ENCODE peak calls at places on chromosomes 12 and 14, in ten cellular contexts. R is brain microvascular endothelial cell, O is BJ, H is astrocyte of the spinal cord, L is dorsolateral prefrontal cortex, U is A549, G is AG04450, I is suprapubic skin, V is IMR-90, C is PC-3. W is an unnamed sample.

GRCh38 chr12:28937196-28937595 is 211.9 kb upstream of the FAR2 start:
- DNase-seq in U (no peak), R (peak), I (no peak), O (no peak), G (peak), V (peak), H (peak), C (peak), L (no peak), W (peak)

GRCh38 chr12:124410354-124411175 is 115.7 kb downstream of the RFLNA start:
- DNase-seq in O (no peak), V (peak), U (no peak), L (peak), R (no peak), H (no peak), C (no peak), I (no peak), G (no peak), W (no peak)

GRCh38 chr12:29990971-29991370 is 207.2 kb upstream of the TMTC1 start:
- DNase-seq in L (no peak), I (no peak), R (no peak), U (no peak), O (no peak), G (no peak), C (no peak), H (peak), V (peak), W (no peak)

GRCh38 chr12:94157891-94158495 is 9.6 kb downstream of the PLXNC1 start:
- DNase-seq in U (no peak), I (no peak), O (no peak), V (no peak), G (no peak), R (no peak), H (no peak), L (no peak), C (no peak), W (no peak)

GRCh38 chr12:118625050-118625675 is 248.8 kb downstream of the SUDS3 start:
- DNase-seq in C (no peak), L (no peak), V (no peak), I (no peak), O (no peak), H (no peak), R (no peak), U (no peak), G (no peak), W (no peak)

GRCh38 chr12:49032276-49032675 is 13.7 kb upstream of the PRKAG1 start:
- DNase-seq in L (no peak), V (no peak), U (no peak), G (no peak), O (no peak), R (no peak), H (no peak), I (peak), C (no peak), W (no peak)

GRCh38 chr12:45282411-45282810 is 66.5 kb downstream of the ANO6 start:
- DNase-seq in G (no peak), V (no peak), H (no peak), R (no peak), U (no peak), L (no peak), C (no peak), O (no peak), I (no peak), W (no peak)

GRCh38 chr14:24196071-24197061 is 1.1 kb upstream of the TM9SF1 start:
- DNase-seq in H (peak), U (peak), O (no peak), V (peak), G (no peak), L (no peak), C (peak), I (no peak), R (no peak), W (peak)

GRCh38 chr14:61320806-61321384 is 484 bp upstream of the PRKCH start:
- DNase-seq in U (no peak), V (no peak), L (no peak), O (no peak), C (peak), I (no peak), R (no peak), G (no peak), H (no peak), W (no peak)

GRCh38 chr12:56601503-56601902 is 28.6 kb downstream of the BAZ2A start:
- DNase-seq in I (no peak), H (no peak), V (no peak), R (peak), L (no peak), G (no peak), C (peak), U (peak), O (no peak), W (no peak)

GRCh38 chr14:65230287-65230728 is 128.0 kb upstream of the MAX start:
- DNase-seq in G (no peak), L (peak), H (no peak), U (peak), O (no peak), V (no peak), C (no peak), I (no peak), R (no peak), W (peak)

GRCh38 chr14:85601246-85601645 is 71.3 kb downstream of the FLRT2 start:
- DNase-seq in U (no peak), G (no peak), L (no peak), R (no peak), I (no peak), O (no peak), C (no peak), H (no peak), V (no peak), W (peak)

GRCh38 chr12:101604132-101604531 is 9.4 kb downstream of the MYBPC1 start:
- DNase-seq in H (no peak), C (peak), V (no peak), G (no peak), R (no peak), U (no peak), L (no peak), I (no peak), O (no peak), W (no peak)

GRCh38 chr12:4858385-4858784 is 51.3 kb upstream of the KCNA1 start:
- DNase-seq in V (no peak), C (no peak), O (no peak), I (no peak), L (no peak), U (no peak), H (no peak), R (no peak), G (no peak), W (no peak)

GRCh38 chr14:81765654-81766275 is 232.1 kb upstream of the SEL1L start:
- DNase-seq in U (no peak), I (no peak), O (no peak), C (no peak), L (no peak), H (no peak), V (no peak), R (no peak), G (no peak), W (no peak)

GRCh38 chr14:81727243-81727642 is 193.6 kb upstream of the SEL1L start:
- DNase-seq in C (peak), O (no peak), G (no peak), H (peak), L (no peak), U (no peak), R (no peak), I (no peak), V (no peak), W (peak)

GRCh38 chr12:118984206-118984943 is 3.0 kb downstream of the SRRM4 start:
- DNase-seq in H (no peak), V (no peak), G (no peak), R (no peak), I (no peak), O (no peak), C (no peak), L (no peak), U (no peak), W (no peak)

GRCh38 chr14:52013984-52014600 is 24.7 kb downstream of the RTRAF start:
- DNase-seq in H (no peak), C (peak), V (no peak), U (peak), O (no peak), L (no peak), G (no peak), R (no peak), I (no peak), W (no peak)

GRCh38 chr12:97650242-97650641 is 187.6 kb downstream of the RMST start:
- DNase-seq in I (no peak), V (no peak), O (no peak), U (no peak), H (peak), R (no peak), G (no peak), L (no peak), C (peak), W (peak)

GRCh38 chr14:33791971-33792370 is 158.9 kb downstream of the EGLN3 start:
- DNase-seq in R (no peak), C (no peak), O (no peak), V (no peak), I (no peak), L (no peak), U (no peak), G (no peak), H (no peak), W (no peak)

GRCh38 chr12:156945-157344 is 57.0 kb downstream of the SLC6A12 start:
- DNase-seq in G (no peak), V (no peak), L (no peak), R (no peak), C (no peak), O (no peak), I (no peak), H (no peak), U (no peak), W (no peak)

GRCh38 chr12:68260153-68260552 is 6.7 kb upstream of the IL22 start:
- DNase-seq in C (no peak), G (no peak), H (no peak), I (no peak), V (no peak), L (no peak), U (no peak), R (no peak), O (no peak), W (no peak)

GRCh38 chr12:111353603-111354295 is 15.1 kb downstream of the PHETA1 start:
- DNase-seq in R (no peak), H (no peak), U (no peak), L (no peak), O (no peak), I (no peak), C (no peak), G (no peak), V (no peak), W (no peak)

GRCh38 chr14:101731187-101732080 is 30.1 kb upstream of the PPP2R5C start:
- DNase-seq in V (peak), L (peak), I (peak), H (peak), U (peak), O (no peak), R (peak), G (no peak), C (peak), W (peak)

DNA sequence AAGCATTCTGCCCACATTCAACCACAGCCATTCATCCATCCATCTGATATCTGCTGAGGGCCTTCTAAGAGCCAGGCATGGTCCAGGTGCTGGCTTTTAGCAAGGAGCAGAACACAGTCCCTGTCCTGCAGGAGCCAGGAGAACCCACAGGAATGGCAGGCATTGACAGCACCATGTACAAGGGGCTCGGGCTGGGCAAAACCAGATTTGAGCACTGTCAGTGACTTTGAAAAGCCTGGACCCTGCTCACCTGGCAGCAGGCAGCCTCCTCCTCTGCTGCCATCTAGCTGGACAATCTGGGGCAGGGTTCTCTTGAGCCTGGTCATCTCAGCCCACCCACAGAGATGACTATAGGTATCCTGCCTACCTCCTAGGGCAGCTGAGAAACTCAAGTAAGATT is 136.9 kb downstream of the ZFP36L1 start:
- DNase-seq in H (no peak), U (peak), G (no peak), L (no peak), O (no peak), C (peak), V (no peak), R (no peak), I (no peak), W (no peak)
- TF ChIP-seq CTCF in H (peak), U (peak), G (no peak), L (peak), O (peak), C (peak), V (no peak), R (peak), I (no peak), W (no peak)

GRCh38 chr12:52007158-52007921 is 594 bp downstream of the TAMALIN start:
- DNase-seq in O (no peak), L (no peak), C (no peak), R (no peak), U (no peak), I (no peak), H (no peak), G (no peak), V (no peak), W (no peak)
- H3K4me3 ChIP-seq in O (peak), L (peak), C (no peak), R (peak), U (peak), I (peak), H (peak), G (peak), V (peak), W (peak)

GRCh38 chr14:36655054-36655381 is 6.6 kb upstream of the PAX9 start:
- DNase-seq in L (no peak), I (no peak), C (no peak), V (no peak), U (no peak), R (no peak), H (no peak), O (no peak), G (no peak), W (no peak)
- TF ChIP-seq CTCF in L (no peak), I (no peak), C (no peak), V (no peak), U (no peak), R (no peak), H (no peak), O (no peak), G (no peak), W (no peak)

GRCh38 chr14:54535126-54535525 is 25.4 kb downstream of the CGRRF1 start:
- DNase-seq in I (no peak), R (no peak), H (peak), O (no peak), U (no peak), V (peak), L (no peak), C (peak), G (no peak), W (peak)

GRCh38 chr14:54529811-54530210 is 20.1 kb downstream of the CGRRF1 start:
- DNase-seq in C (peak), U (no peak), H (peak), O (peak), I (no peak), G (no peak), V (peak), L (no peak), R (peak), W (peak)

GRCh38 chr14:54533100-54533499 is 23.4 kb downstream of the CGRRF1 start:
- DNase-seq in I (no peak), V (no peak), R (no peak), C (no peak), U (no peak), O (no peak), G (no peak), H (no peak), L (no peak), W (no peak)

GRCh38 chr14:54528973-54529372 is 19.3 kb downstream of the CGRRF1 start:
- DNase-seq in R (no peak), H (no peak), C (no peak), U (no peak), O (no peak), V (no peak), L (no peak), G (no peak), I (no peak), W (no peak)

DNA sequence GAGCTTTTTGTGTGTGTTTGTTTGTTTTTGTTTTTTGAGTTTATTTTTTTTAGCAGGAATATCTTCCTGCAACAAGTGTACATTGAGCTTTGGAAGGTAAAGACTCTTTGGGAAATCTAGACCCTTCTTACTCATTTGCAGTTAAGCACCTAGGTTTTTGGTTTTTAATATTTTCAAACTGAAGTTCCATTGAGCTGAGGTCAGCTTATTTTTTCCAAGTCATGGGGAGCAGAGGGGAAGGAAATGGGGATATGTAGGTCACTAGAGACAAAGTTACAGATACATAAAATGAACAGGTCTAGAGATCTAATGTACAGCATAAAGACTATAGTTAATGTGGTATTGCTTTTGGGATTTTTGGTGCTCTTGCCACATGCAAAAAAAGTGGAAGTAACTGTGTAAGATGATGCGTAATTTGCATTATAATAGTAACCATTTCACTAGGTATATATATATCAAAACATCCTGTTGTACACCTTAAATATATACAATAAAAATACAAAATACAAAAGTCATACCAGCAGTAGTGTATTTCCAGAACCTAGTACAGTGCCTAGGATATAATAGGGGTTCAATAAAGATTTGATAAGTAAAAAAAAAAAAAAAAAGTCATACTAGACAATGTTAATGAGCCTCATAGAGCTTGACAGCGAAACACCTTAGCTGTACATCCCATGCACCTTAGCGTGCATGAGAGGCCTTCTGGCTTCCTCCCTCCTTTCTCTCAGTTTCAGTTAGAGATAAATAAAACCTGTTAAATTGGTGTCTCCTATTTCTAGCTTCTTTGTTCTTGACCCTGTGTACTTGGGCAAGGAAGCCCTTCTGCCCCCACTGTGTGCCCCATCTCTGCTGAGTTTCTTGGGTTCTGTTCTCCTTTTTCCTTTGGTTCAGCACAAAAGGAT is 22.7 kb downstream of the CGRRF1 start:
- DNase-seq in U (no peak), V (no peak), R (no peak), G (no peak), H (no peak), C (no peak), I (no peak), L (no peak), O (no peak), W (no peak)
- H3K4me3 ChIP-seq in U (no peak), V (no peak), R (no peak), G (no peak), H (no peak), C (no peak), I (no peak), L (no peak), O (no peak), W (no peak)

GRCh38 chr14:74704656-74705055 is 8.2 kb downstream of the AREL1 start:
- DNase-seq in I (no peak), L (no peak), O (no peak), C (no peak), R (no peak), U (no peak), V (no peak), H (no peak), G (no peak), W (no peak)

GRCh38 chr14:74703043-74703442 is 9.8 kb downstream of the AREL1 start:
- DNase-seq in R (no peak), L (no peak), U (no peak), V (no peak), I (no peak), O (no peak), H (no peak), G (no peak), C (no peak), W (no peak)

GRCh38 chr14:74702293-74702692 is 10.6 kb downstream of the AREL1 start:
- DNase-seq in I (no peak), C (no peak), O (no peak), U (peak), L (no peak), H (no peak), R (no peak), V (no peak), G (no peak), W (no peak)

GRCh38 chr14:74706101-74706500 is 6.8 kb downstream of the AREL1 start:
- DNase-seq in O (no peak), H (peak), I (no peak), L (no peak), R (no peak), U (no peak), G (no peak), V (no peak), C (no peak), W (no peak)

GRCh38 chr14:74705607-74706006 is 7.3 kb downstream of the AREL1 start:
- DNase-seq in V (no peak), I (no peak), O (no peak), U (no peak), L (no peak), R (no peak), G (no peak), H (no peak), C (no peak), W (no peak)
- TF ChIP-seq CTCF in V (no peak), I (no peak), O (no peak), U (no peak), L (no peak), R (no peak), G (no peak), H (no peak), C (no peak), W (no peak)

GRCh38 chr14:106844608-106845285 is 1318.4 kb downstream of the TMEM121 start:
- DNase-seq in I (peak), V (no peak), G (no peak), R (no peak), O (no peak), H (no peak), U (peak), L (peak), C (peak), W (peak)

GRCh38 chr14:106845286-106846087 is 1319.1 kb downstream of the TMEM121 start:
- DNase-seq in H (no peak), C (peak), G (no peak), U (peak), V (no peak), R (no peak), I (no peak), O (no peak), L (no peak), W (no peak)

GRCh38 chr14:106843376-106843775 is 1317.0 kb downstream of the TMEM121 start:
- DNase-seq in C (no peak), H (no peak), R (no peak), L (no peak), I (no peak), G (no peak), U (no peak), V (no peak), O (no peak), W (no peak)

GRCh38 chr14:106842687-106843086 is 1316.3 kb downstream of the TMEM121 start:
- DNase-seq in O (no peak), G (no peak), C (peak), U (peak), V (no peak), L (no peak), R (no peak), H (no peak), I (no peak), W (no peak)

GRCh38 chr14:106843951-106844483 is 1317.6 kb downstream of the TMEM121 start:
- DNase-seq in C (peak), H (no peak), L (no peak), V (no peak), G (no peak), R (no peak), U (no peak), I (no peak), O (no peak), W (peak)
- H3K4me3 ChIP-seq in C (peak), H (no peak), L (peak), V (no peak), G (no peak), R (no peak), U (peak), I (peak), O (no peak), W (peak)